ENCODE peak calls at places on chromosomes 2 and 18, in five cellular contexts. One of them, this sample, is unnamed.

GRCh38 chr2:204315236-204315662 is 230.0 kb upstream of the PARD3B start:
- DNase-seq in effector CD4-positive, alpha-beta T cell: no peak
- DNase-seq in B cell: no peak
- DNase-seq in psoas muscle: no peak
- DNase-seq in AG04450: peak; percentile 27
- DNase-seq in this sample: no peak

GRCh38 chr18:44748582-44748981 is 67.9 kb downstream of the SETBP1 start:
- DNase-seq in effector CD4-positive, alpha-beta T cell: no peak
- DNase-seq in B cell: no peak
- DNase-seq in psoas muscle: no peak
- DNase-seq in AG04450: no peak
- DNase-seq in this sample: no peak

GRCh38 chr18:1294229-1294628 is 389.6 kb downstream of the ADCYAP1 start:
- DNase-seq in effector CD4-positive, alpha-beta T cell: no peak
- DNase-seq in B cell: no peak
- DNase-seq in psoas muscle: no peak
- DNase-seq in AG04450: no peak
- DNase-seq in this sample: no peak

GRCh38 chr2:240702640-240703011 is 11.0 kb downstream of the AQP12A start:
- DNase-seq in effector CD4-positive, alpha-beta T cell: no peak
- DNase-seq in B cell: peak; percentile 32
- DNase-seq in psoas muscle: peak; percentile 19
- DNase-seq in AG04450: no peak
- DNase-seq in this sample: no peak

GRCh38 chr2:210541280-210541902 is 15.0 kb upstream of the CPS1 start:
- DNase-seq in effector CD4-positive, alpha-beta T cell: no peak
- DNase-seq in B cell: no peak
- DNase-seq in psoas muscle: no peak
- DNase-seq in AG04450: no peak
- DNase-seq in this sample: no peak

GRCh38 chr2:182831097-182831496 is 35.3 kb downstream of the FRZB start:
- DNase-seq in effector CD4-positive, alpha-beta T cell: no peak
- DNase-seq in B cell: no peak
- DNase-seq in psoas muscle: no peak
- DNase-seq in AG04450: no peak
- DNase-seq in this sample: no peak

GRCh38 chr2:168573128-168573903 is 117.2 kb downstream of the CERS6 start:
- DNase-seq in effector CD4-positive, alpha-beta T cell: no peak
- DNase-seq in B cell: no peak
- DNase-seq in psoas muscle: no peak
- DNase-seq in AG04450: no peak
- DNase-seq in this sample: no peak

GRCh38 chr18:55136864-55137263 is 177.6 kb upstream of the CCDC68 start:
- DNase-seq in effector CD4-positive, alpha-beta T cell: no peak
- DNase-seq in B cell: no peak
- DNase-seq in psoas muscle: no peak
- DNase-seq in AG04450: no peak
- DNase-seq in this sample: no peak

GRCh38 chr2:217058791-217059755 is 199.2 kb upstream of the TNP1 start:
- DNase-seq in effector CD4-positive, alpha-beta T cell: no peak
- DNase-seq in B cell: no peak
- DNase-seq in psoas muscle: no peak
- DNase-seq in AG04450: no peak
- DNase-seq in this sample: no peak

GRCh38 chr2:176642074-176642473 is 372.8 kb downstream of the MTX2 start:
- DNase-seq in effector CD4-positive, alpha-beta T cell: no peak
- DNase-seq in B cell: no peak
- DNase-seq in psoas muscle: no peak
- DNase-seq in AG04450: no peak
- DNase-seq in this sample: no peak

GRCh38 chr2:120223034-120223912 is at the start of gene TMEM185B:
- DNase-seq in effector CD4-positive, alpha-beta T cell: peak; percentile 83
- DNase-seq in B cell: peak; percentile 99
- DNase-seq in psoas muscle: peak; percentile 95
- DNase-seq in AG04450: peak; percentile 36
- DNase-seq in this sample: peak; percentile 80

GRCh38 chr2:47321411-47322031 is 81.4 kb upstream of the MSH2 start:
- DNase-seq in effector CD4-positive, alpha-beta T cell: no peak
- DNase-seq in B cell: no peak
- DNase-seq in psoas muscle: no peak
- DNase-seq in AG04450: peak; percentile 29
- DNase-seq in this sample: no peak

GRCh38 chr18:34222396-34223163 is 2.1 kb downstream of the NOL4 start:
- DNase-seq in effector CD4-positive, alpha-beta T cell: no peak
- DNase-seq in B cell: no peak
- DNase-seq in psoas muscle: peak; percentile 51
- DNase-seq in AG04450: no peak
- DNase-seq in this sample: no peak

GRCh38 chr2:218995972-218996644 is 2.9 kb upstream of the CRYBA2 start:
- DNase-seq in effector CD4-positive, alpha-beta T cell: peak; percentile 68
- DNase-seq in B cell: peak; percentile 90
- DNase-seq in psoas muscle: peak; percentile 94
- DNase-seq in AG04450: peak; percentile 27
- DNase-seq in this sample: peak; percentile 70

GRCh38 chr2:176830362-176830761 is 382.2 kb upstream of the HNRNPA3 start:
- DNase-seq in effector CD4-positive, alpha-beta T cell: no peak
- DNase-seq in B cell: no peak
- DNase-seq in psoas muscle: no peak
- DNase-seq in AG04450: no peak
- DNase-seq in this sample: no peak

GRCh38 chr2:58906151-58906645 is 665.1 kb upstream of the FANCL start:
- DNase-seq in effector CD4-positive, alpha-beta T cell: no peak
- DNase-seq in B cell: no peak
- DNase-seq in psoas muscle: no peak
- DNase-seq in AG04450: no peak
- DNase-seq in this sample: no peak

GRCh38 chr2:109171444-109172334 is 42.7 kb downstream of the SH3RF3 start:
- DNase-seq in effector CD4-positive, alpha-beta T cell: no peak
- DNase-seq in B cell: no peak
- DNase-seq in psoas muscle: peak; percentile 72
- DNase-seq in AG04450: peak; percentile 98
- DNase-seq in this sample: no peak

GRCh38 chr18:50469380-50469781 is 90.5 kb upstream of the MAPK4 start:
- DNase-seq in effector CD4-positive, alpha-beta T cell: no peak
- DNase-seq in B cell: no peak
- DNase-seq in psoas muscle: peak; percentile 83
- DNase-seq in AG04450: no peak
- DNase-seq in this sample: no peak

GRCh38 chr2:233049194-233049761 is 10.9 kb upstream of the INPP5D start:
- DNase-seq in effector CD4-positive, alpha-beta T cell: no peak
- DNase-seq in B cell: no peak
- DNase-seq in psoas muscle: no peak
- DNase-seq in AG04450: no peak
- DNase-seq in this sample: no peak

GRCh38 chr2:21415234-21415633 is 291.5 kb downstream of the TDRD15 start:
- DNase-seq in effector CD4-positive, alpha-beta T cell: no peak
- DNase-seq in B cell: no peak
- DNase-seq in psoas muscle: no peak
- DNase-seq in AG04450: no peak
- DNase-seq in this sample: no peak

GRCh38 chr2:20436716-20437470 is 10.0 kb upstream of the RHOB start:
- DNase-seq in effector CD4-positive, alpha-beta T cell: no peak
- DNase-seq in B cell: no peak
- DNase-seq in psoas muscle: no peak
- DNase-seq in AG04450: no peak
- DNase-seq in this sample: no peak

This sample was measured in T-helper 1 cell.